ENCODE peak calls at places on chromosomes 13 and 19, in eight cellular contexts. One of them, this sample, is unnamed.
A peak's percentile ranks its signal among the peaks of the same experiment; 100 is the strongest.

GRCh38 chr19:40056505-40056904 is 474 bp upstream of the ZNF780B start:
- DNase-seq in activated CD4-positive, alpha-beta memory T cell treated with anti-CD3 and anti-CD28 coated beads, Interleukin-2, amount 10 ng/mL, durations not matched to agents 7 days and 5 days: no peak
- DNase-seq in D721Med: no peak
- DNase-seq in stimulated activated CD4-positive, alpha-beta T cell treated with anti-CD3 and anti-CD28 coated beads, TNF-alpha, amount 100 ng/mL, for 24 hours: no peak
- DNase-seq in Calu3: no peak
- DNase-seq in EL: no peak
- DNase-seq in cardiac muscle cell: no peak
- DNase-seq in 8988T: no peak
- DNase-seq in this sample: no peak

GRCh38 chr19:34503546-34504272 is 22.2 kb downstream of the WTIP start:
- DNase-seq in Calu3: no peak
- DNase-seq in 8988T: no peak
- DNase-seq in stimulated activated CD4-positive, alpha-beta T cell treated with anti-CD3 and anti-CD28 coated beads, TNF-alpha, amount 100 ng/mL, for 24 hours: no peak
- DNase-seq in D721Med: no peak
- DNase-seq in activated CD4-positive, alpha-beta memory T cell treated with anti-CD3 and anti-CD28 coated beads, Interleukin-2, amount 10 ng/mL, durations not matched to agents 7 days and 5 days: no peak
- DNase-seq in EL: no peak
- DNase-seq in cardiac muscle cell: no peak
- DNase-seq in this sample: peak; percentile 63

GRCh38 chr13:41547253-41548000 is 90.1 kb downstream of the RGCC start:
- DNase-seq in EL: no peak
- DNase-seq in D721Med: no peak
- DNase-seq in cardiac muscle cell: peak; percentile 21
- DNase-seq in Calu3: no peak
- DNase-seq in 8988T: no peak
- DNase-seq in stimulated activated CD4-positive, alpha-beta T cell treated with anti-CD3 and anti-CD28 coated beads, TNF-alpha, amount 100 ng/mL, for 24 hours: no peak
- DNase-seq in activated CD4-positive, alpha-beta memory T cell treated with anti-CD3 and anti-CD28 coated beads, Interleukin-2, amount 10 ng/mL, durations not matched to agents 7 days and 5 days: no peak
- DNase-seq in this sample: no peak

GRCh38 chr19:4035582-4035981 is 28.0 kb downstream of the PIAS4 start:
- DNase-seq in 8988T: no peak
- DNase-seq in EL: no peak
- DNase-seq in Calu3: no peak
- DNase-seq in cardiac muscle cell: no peak
- DNase-seq in D721Med: no peak
- DNase-seq in stimulated activated CD4-positive, alpha-beta T cell treated with anti-CD3 and anti-CD28 coated beads, TNF-alpha, amount 100 ng/mL, for 24 hours: no peak
- DNase-seq in activated CD4-positive, alpha-beta memory T cell treated with anti-CD3 and anti-CD28 coated beads, Interleukin-2, amount 10 ng/mL, durations not matched to agents 7 days and 5 days: no peak
- DNase-seq in this sample: no peak

GRCh38 chr13:70816853-70817252 is 708.6 kb upstream of the KLHL1 start:
- DNase-seq in EL: no peak
- DNase-seq in Calu3: no peak
- DNase-seq in cardiac muscle cell: no peak
- DNase-seq in 8988T: no peak
- DNase-seq in activated CD4-positive, alpha-beta memory T cell treated with anti-CD3 and anti-CD28 coated beads, Interleukin-2, amount 10 ng/mL, durations not matched to agents 7 days and 5 days: no peak
- DNase-seq in D721Med: no peak
- DNase-seq in stimulated activated CD4-positive, alpha-beta T cell treated with anti-CD3 and anti-CD28 coated beads, TNF-alpha, amount 100 ng/mL, for 24 hours: no peak
- DNase-seq in this sample: no peak

GRCh38 chr13:38419312-38419873 is 69.7 kb downstream of the UFM1 start:
- DNase-seq in cardiac muscle cell: no peak
- DNase-seq in D721Med: no peak
- DNase-seq in EL: no peak
- DNase-seq in 8988T: no peak
- DNase-seq in activated CD4-positive, alpha-beta memory T cell treated with anti-CD3 and anti-CD28 coated beads, Interleukin-2, amount 10 ng/mL, durations not matched to agents 7 days and 5 days: no peak
- DNase-seq in Calu3: no peak
- DNase-seq in stimulated activated CD4-positive, alpha-beta T cell treated with anti-CD3 and anti-CD28 coated beads, TNF-alpha, amount 100 ng/mL, for 24 hours: no peak
- DNase-seq in this sample: no peak

GRCh38 chr13:51000576-51001260 is 91.1 kb downstream of the RNASEH2B start:
- DNase-seq in D721Med: no peak
- DNase-seq in Calu3: no peak
- DNase-seq in EL: no peak
- DNase-seq in 8988T: no peak
- DNase-seq in cardiac muscle cell: peak; percentile 63
- DNase-seq in activated CD4-positive, alpha-beta memory T cell treated with anti-CD3 and anti-CD28 coated beads, Interleukin-2, amount 10 ng/mL, durations not matched to agents 7 days and 5 days: no peak
- DNase-seq in stimulated activated CD4-positive, alpha-beta T cell treated with anti-CD3 and anti-CD28 coated beads, TNF-alpha, amount 100 ng/mL, for 24 hours: no peak
- DNase-seq in this sample: no peak

GRCh38 chr19:48321372-48321621 is 4.1 kb upstream of the EMP3 start:
- DNase-seq in cardiac muscle cell: peak; percentile 96
- DNase-seq in activated CD4-positive, alpha-beta memory T cell treated with anti-CD3 and anti-CD28 coated beads, Interleukin-2, amount 10 ng/mL, durations not matched to agents 7 days and 5 days: peak; percentile 99
- DNase-seq in 8988T: peak; percentile 81
- DNase-seq in EL: peak; percentile 94
- DNase-seq in stimulated activated CD4-positive, alpha-beta T cell treated with anti-CD3 and anti-CD28 coated beads, TNF-alpha, amount 100 ng/mL, for 24 hours: peak; percentile 85
- DNase-seq in Calu3: peak; percentile 98
- DNase-seq in D721Med: peak; percentile 85
- DNase-seq in this sample: peak; percentile 98

GRCh38 chr13:110557610-110558305 is 3.8 kb downstream of the RAB20 start:
- DNase-seq in EL: no peak
- DNase-seq in 8988T: no peak
- DNase-seq in Calu3: no peak
- DNase-seq in stimulated activated CD4-positive, alpha-beta T cell treated with anti-CD3 and anti-CD28 coated beads, TNF-alpha, amount 100 ng/mL, for 24 hours: no peak
- DNase-seq in cardiac muscle cell: no peak
- DNase-seq in activated CD4-positive, alpha-beta memory T cell treated with anti-CD3 and anti-CD28 coated beads, Interleukin-2, amount 10 ng/mL, durations not matched to agents 7 days and 5 days: no peak
- DNase-seq in D721Med: no peak
- DNase-seq in this sample: no peak

GRCh38 chr13:105773887-105774538 is 761.4 kb downstream of the EFNB2 start:
- DNase-seq in D721Med: no peak
- DNase-seq in EL: peak; percentile 39
- DNase-seq in activated CD4-positive, alpha-beta memory T cell treated with anti-CD3 and anti-CD28 coated beads, Interleukin-2, amount 10 ng/mL, durations not matched to agents 7 days and 5 days: no peak
- DNase-seq in stimulated activated CD4-positive, alpha-beta T cell treated with anti-CD3 and anti-CD28 coated beads, TNF-alpha, amount 100 ng/mL, for 24 hours: no peak
- DNase-seq in cardiac muscle cell: peak; percentile 41
- DNase-seq in Calu3: peak; percentile 4
- DNase-seq in 8988T: no peak
- DNase-seq in this sample: no peak

GRCh38 chr13:113164492-113164891 is 6.0 kb downstream of the PROZ start:
- DNase-seq in D721Med: no peak
- DNase-seq in 8988T: no peak
- DNase-seq in Calu3: no peak
- DNase-seq in EL: no peak
- DNase-seq in activated CD4-positive, alpha-beta memory T cell treated with anti-CD3 and anti-CD28 coated beads, Interleukin-2, amount 10 ng/mL, durations not matched to agents 7 days and 5 days: no peak
- DNase-seq in stimulated activated CD4-positive, alpha-beta T cell treated with anti-CD3 and anti-CD28 coated beads, TNF-alpha, amount 100 ng/mL, for 24 hours: no peak
- DNase-seq in cardiac muscle cell: no peak
- DNase-seq in this sample: no peak

GRCh38 chr13:33052446-33052845 is 36.2 kb downstream of the KL start:
- DNase-seq in Calu3: no peak
- DNase-seq in EL: no peak
- DNase-seq in cardiac muscle cell: peak; percentile 31
- DNase-seq in 8988T: no peak
- DNase-seq in stimulated activated CD4-positive, alpha-beta T cell treated with anti-CD3 and anti-CD28 coated beads, TNF-alpha, amount 100 ng/mL, for 24 hours: no peak
- DNase-seq in activated CD4-positive, alpha-beta memory T cell treated with anti-CD3 and anti-CD28 coated beads, Interleukin-2, amount 10 ng/mL, durations not matched to agents 7 days and 5 days: no peak
- DNase-seq in D721Med: no peak
- DNase-seq in this sample: no peak

GRCh38 chr13:50693755-50694154 is 149.7 kb downstream of the DLEU7 start:
- DNase-seq in D721Med: no peak
- DNase-seq in stimulated activated CD4-positive, alpha-beta T cell treated with anti-CD3 and anti-CD28 coated beads, TNF-alpha, amount 100 ng/mL, for 24 hours: no peak
- DNase-seq in cardiac muscle cell: peak; percentile 73
- DNase-seq in EL: peak; percentile 58
- DNase-seq in Calu3: no peak
- DNase-seq in activated CD4-positive, alpha-beta memory T cell treated with anti-CD3 and anti-CD28 coated beads, Interleukin-2, amount 10 ng/mL, durations not matched to agents 7 days and 5 days: no peak
- DNase-seq in 8988T: no peak
- DNase-seq in this sample: no peak

GRCh38 chr13:48660356-48661076 is 6.8 kb downstream of the CYSLTR2 start:
- DNase-seq in EL: no peak
- DNase-seq in cardiac muscle cell: no peak
- DNase-seq in stimulated activated CD4-positive, alpha-beta T cell treated with anti-CD3 and anti-CD28 coated beads, TNF-alpha, amount 100 ng/mL, for 24 hours: no peak
- DNase-seq in D721Med: no peak
- DNase-seq in activated CD4-positive, alpha-beta memory T cell treated with anti-CD3 and anti-CD28 coated beads, Interleukin-2, amount 10 ng/mL, durations not matched to agents 7 days and 5 days: no peak
- DNase-seq in Calu3: no peak
- DNase-seq in 8988T: no peak
- DNase-seq in this sample: no peak

GRCh38 chr19:29285878-29286277 is 72.9 kb upstream of the UQCRFS1 start:
- DNase-seq in D721Med: no peak
- DNase-seq in cardiac muscle cell: peak; percentile 3
- DNase-seq in 8988T: no peak
- DNase-seq in activated CD4-positive, alpha-beta memory T cell treated with anti-CD3 and anti-CD28 coated beads, Interleukin-2, amount 10 ng/mL, durations not matched to agents 7 days and 5 days: no peak
- DNase-seq in stimulated activated CD4-positive, alpha-beta T cell treated with anti-CD3 and anti-CD28 coated beads, TNF-alpha, amount 100 ng/mL, for 24 hours: no peak
- DNase-seq in EL: peak; percentile 4
- DNase-seq in Calu3: no peak
- DNase-seq in this sample: peak; percentile 57

GRCh38 chr19:3075605-3076431 is 13.5 kb upstream of the TLE5 start:
- DNase-seq in cardiac muscle cell: peak; percentile 43
- DNase-seq in EL: peak; percentile 31
- DNase-seq in D721Med: peak; percentile 26
- DNase-seq in stimulated activated CD4-positive, alpha-beta T cell treated with anti-CD3 and anti-CD28 coated beads, TNF-alpha, amount 100 ng/mL, for 24 hours: peak; percentile 59
- DNase-seq in activated CD4-positive, alpha-beta memory T cell treated with anti-CD3 and anti-CD28 coated beads, Interleukin-2, amount 10 ng/mL, durations not matched to agents 7 days and 5 days: peak; percentile 75
- DNase-seq in 8988T: peak; percentile 41
- DNase-seq in Calu3: peak; percentile 68
- DNase-seq in this sample: peak; percentile 87

GRCh38 chr19:51809787-51810186 is 14.8 kb downstream of the FPR3 start:
- DNase-seq in activated CD4-positive, alpha-beta memory T cell treated with anti-CD3 and anti-CD28 coated beads, Interleukin-2, amount 10 ng/mL, durations not matched to agents 7 days and 5 days: no peak
- DNase-seq in D721Med: no peak
- DNase-seq in stimulated activated CD4-positive, alpha-beta T cell treated with anti-CD3 and anti-CD28 coated beads, TNF-alpha, amount 100 ng/mL, for 24 hours: no peak
- DNase-seq in 8988T: no peak
- DNase-seq in EL: peak; percentile 22
- DNase-seq in cardiac muscle cell: peak; percentile 65
- DNase-seq in Calu3: peak; percentile 7
- DNase-seq in this sample: no peak

GRCh38 chr13:61600360-61601033 is 184.8 kb upstream of the PCDH20 start:
- DNase-seq in stimulated activated CD4-positive, alpha-beta T cell treated with anti-CD3 and anti-CD28 coated beads, TNF-alpha, amount 100 ng/mL, for 24 hours: no peak
- DNase-seq in D721Med: no peak
- DNase-seq in EL: no peak
- DNase-seq in 8988T: no peak
- DNase-seq in cardiac muscle cell: no peak
- DNase-seq in Calu3: no peak
- DNase-seq in activated CD4-positive, alpha-beta memory T cell treated with anti-CD3 and anti-CD28 coated beads, Interleukin-2, amount 10 ng/mL, durations not matched to agents 7 days and 5 days: no peak
- DNase-seq in this sample: no peak

GRCh38 chr19:10421240-10421948 is 1.1 kb downstream of the PDE4A start:
- DNase-seq in D721Med: no peak
- DNase-seq in stimulated activated CD4-positive, alpha-beta T cell treated with anti-CD3 and anti-CD28 coated beads, TNF-alpha, amount 100 ng/mL, for 24 hours: no peak
- DNase-seq in EL: peak; percentile 5
- DNase-seq in activated CD4-positive, alpha-beta memory T cell treated with anti-CD3 and anti-CD28 coated beads, Interleukin-2, amount 10 ng/mL, durations not matched to agents 7 days and 5 days: peak; percentile 61
- DNase-seq in 8988T: peak; percentile 18
- DNase-seq in cardiac muscle cell: no peak
- DNase-seq in Calu3: no peak
- DNase-seq in this sample: no peak

GRCh38 chr19:41427647-41428480 is 690 bp upstream of the B3GNT8 start:
- DNase-seq in Calu3: no peak
- DNase-seq in D721Med: no peak
- DNase-seq in 8988T: no peak
- DNase-seq in cardiac muscle cell: peak; percentile 35
- DNase-seq in activated CD4-positive, alpha-beta memory T cell treated with anti-CD3 and anti-CD28 coated beads, Interleukin-2, amount 10 ng/mL, durations not matched to agents 7 days and 5 days: peak; percentile 64
- DNase-seq in EL: peak; percentile 10
- DNase-seq in stimulated activated CD4-positive, alpha-beta T cell treated with anti-CD3 and anti-CD28 coated beads, TNF-alpha, amount 100 ng/mL, for 24 hours: no peak
- DNase-seq in this sample: no peak

GRCh38 chr13:67283602-67284001 is 53.5 kb upstream of the PCDH9 start:
- DNase-seq in 8988T: no peak
- DNase-seq in stimulated activated CD4-positive, alpha-beta T cell treated with anti-CD3 and anti-CD28 coated beads, TNF-alpha, amount 100 ng/mL, for 24 hours: no peak
- DNase-seq in EL: no peak
- DNase-seq in Calu3: peak; percentile 4
- DNase-seq in D721Med: no peak
- DNase-seq in cardiac muscle cell: peak; percentile 10
- DNase-seq in activated CD4-positive, alpha-beta memory T cell treated with anti-CD3 and anti-CD28 coated beads, Interleukin-2, amount 10 ng/mL, durations not matched to agents 7 days and 5 days: no peak
- DNase-seq in this sample: no peak

GRCh38 chr13:29940715-29941114 is 90.3 kb upstream of the UBL3 start:
- DNase-seq in cardiac muscle cell: no peak
- DNase-seq in D721Med: no peak
- DNase-seq in stimulated activated CD4-positive, alpha-beta T cell treated with anti-CD3 and anti-CD28 coated beads, TNF-alpha, amount 100 ng/mL, for 24 hours: no peak
- DNase-seq in 8988T: no peak
- DNase-seq in activated CD4-positive, alpha-beta memory T cell treated with anti-CD3 and anti-CD28 coated beads, Interleukin-2, amount 10 ng/mL, durations not matched to agents 7 days and 5 days: no peak
- DNase-seq in EL: no peak
- DNase-seq in Calu3: no peak
- DNase-seq in this sample: no peak

GRCh38 chr19:47284324-47284899 is 9.7 kb downstream of the INAFM1 start:
- DNase-seq in activated CD4-positive, alpha-beta memory T cell treated with anti-CD3 and anti-CD28 coated beads, Interleukin-2, amount 10 ng/mL, durations not matched to agents 7 days and 5 days: peak; percentile 35
- DNase-seq in Calu3: peak; percentile 75
- DNase-seq in stimulated activated CD4-positive, alpha-beta T cell treated with anti-CD3 and anti-CD28 coated beads, TNF-alpha, amount 100 ng/mL, for 24 hours: peak; percentile 47
- DNase-seq in 8988T: no peak
- DNase-seq in D721Med: no peak
- DNase-seq in cardiac muscle cell: peak; percentile 76
- DNase-seq in EL: peak; percentile 61
- DNase-seq in this sample: no peak

GRCh38 chr13:32309812-32310706 is 5.1 kb downstream of the ZAR1L start:
- DNase-seq in stimulated activated CD4-positive, alpha-beta T cell treated with anti-CD3 and anti-CD28 coated beads, TNF-alpha, amount 100 ng/mL, for 24 hours: no peak
- DNase-seq in EL: peak; percentile 61
- DNase-seq in 8988T: no peak
- DNase-seq in Calu3: peak; percentile 21
- DNase-seq in cardiac muscle cell: peak; percentile 81
- DNase-seq in D721Med: no peak
- DNase-seq in activated CD4-positive, alpha-beta memory T cell treated with anti-CD3 and anti-CD28 coated beads, Interleukin-2, amount 10 ng/mL, durations not matched to agents 7 days and 5 days: peak; percentile 28
- DNase-seq in this sample: no peak

GRCh38 chr13:85700909-85701308 is 98.3 kb downstream of the SLITRK6 start:
- DNase-seq in D721Med: no peak
- DNase-seq in cardiac muscle cell: no peak
- DNase-seq in EL: no peak
- DNase-seq in Calu3: no peak
- DNase-seq in activated CD4-positive, alpha-beta memory T cell treated with anti-CD3 and anti-CD28 coated beads, Interleukin-2, amount 10 ng/mL, durations not matched to agents 7 days and 5 days: no peak
- DNase-seq in stimulated activated CD4-positive, alpha-beta T cell treated with anti-CD3 and anti-CD28 coated beads, TNF-alpha, amount 100 ng/mL, for 24 hours: no peak
- DNase-seq in 8988T: no peak
- DNase-seq in this sample: no peak

GRCh38 chr13:97002581-97002980 is 8.3 kb upstream of the OXGR1 start:
- DNase-seq in Calu3: no peak
- DNase-seq in cardiac muscle cell: peak; percentile 56
- DNase-seq in EL: no peak
- DNase-seq in activated CD4-positive, alpha-beta memory T cell treated with anti-CD3 and anti-CD28 coated beads, Interleukin-2, amount 10 ng/mL, durations not matched to agents 7 days and 5 days: no peak
- DNase-seq in stimulated activated CD4-positive, alpha-beta T cell treated with anti-CD3 and anti-CD28 coated beads, TNF-alpha, amount 100 ng/mL, for 24 hours: no peak
- DNase-seq in D721Med: no peak
- DNase-seq in 8988T: no peak
- DNase-seq in this sample: no peak